ENCODE peak calls at places on chromosomes 6 and 20, in eight cellular contexts. P is ACHN, K is choroid plexus epithelial cell, L is sciatic nerve, R is globus pallidus, V is NCI-H774, C is type B pancreatic cell, D is astrocyte of the spinal cord. H is an unnamed sample.

GRCh38 chr6:167664678-167665445 is 161.8 kb upstream of the AFDN start:
- DNase-seq in P (no peak), K (no peak), L (no peak), R (peak), V (no peak), C (no peak), D (no peak), H (no peak)

GRCh38 chr6:52560462-52560861 is 16.4 kb downstream of the TRAM2 start:
- DNase-seq in P (no peak), K (peak), L (no peak), R (no peak), V (no peak), C (no peak), D (no peak), H (no peak)

GRCh38 chr20:32278199-32278643 is 770 bp downstream of the KIF3B start:
- DNase-seq in P (no peak), K (peak), L (no peak), R (no peak), V (no peak), C (no peak), D (no peak), H (no peak)

GRCh38 chr20:1479831-1480595 is 11.2 kb downstream of the SIRPB2 start:
- DNase-seq in P (no peak), K (no peak), L (no peak), R (no peak), V (no peak), C (no peak), D (no peak), H (no peak)

GRCh38 chr6:105112577-105112976 is 67.2 kb downstream of the POPDC3 start:
- DNase-seq in P (no peak), K (peak), L (no peak), R (no peak), V (no peak), C (no peak), D (no peak), H (no peak)

GRCh38 chr6:170135041-170135440 is 155.8 kb downstream of the DLL1 start:
- DNase-seq in P (no peak), K (no peak), L (peak), R (no peak), V (no peak), C (peak), D (no peak), H (no peak)

GRCh38 chr6:41741625-41742490 is 5.3 kb downstream of the PGC start:
- DNase-seq in P (no peak), K (no peak), L (no peak), R (no peak), V (no peak), C (no peak), D (no peak), H (no peak)

GRCh38 chr6:30555428-30556005 is 772 bp downstream of the GNL1 start:
- DNase-seq in P (no peak), K (peak), L (peak), R (peak), V (no peak), C (no peak), D (peak), H (no peak)

GRCh38 chr6:90233994-90234393 is 62.6 kb downstream of the BACH2 start:
- DNase-seq in P (no peak), K (no peak), L (no peak), R (no peak), V (no peak), C (no peak), D (no peak), H (no peak)

GRCh38 chr6:42782689-42783176 is 881 bp downstream of the BICRAL start:
- DNase-seq in P (peak), K (peak), L (peak), R (peak), V (peak), C (peak), D (peak), H (peak)

GRCh38 chr6:307065-307814 is 15.0 kb downstream of the DUSP22 start:
- DNase-seq in P (no peak), K (no peak), L (no peak), R (no peak), V (no peak), C (no peak), D (no peak), H (no peak)

GRCh38 chr6:100719883-100720682 is 161.0 kb downstream of the ASCC3 start:
- DNase-seq in P (peak), K (peak), L (no peak), R (peak), V (peak), C (no peak), D (peak), H (no peak)

GRCh38 chr6:158321960-158322359 is 9.7 kb downstream of the TULP4 start:
- DNase-seq in P (peak), K (peak), L (no peak), R (no peak), V (no peak), C (no peak), D (peak), H (no peak)

GRCh38 chr20:47267621-47268020 is 88.9 kb downstream of the ZMYND8 start:
- DNase-seq in P (no peak), K (no peak), L (no peak), R (no peak), V (no peak), C (no peak), D (no peak), H (no peak)